ENCODE peak calls at places on chromosomes 5 and 9, in eight cellular contexts. A, C, I, R, O, E, X and W are unnamed samples.

GRCh38 chr5:109163336-109163735 is 246.4 kb downstream of the PJA2 start:
- DNase-seq in A (no peak), C (no peak), I (no peak), R (no peak), O (no peak), E (no peak), X (no peak), W (no peak)

GRCh38 chr9:136219276-136219675 is 14.3 kb upstream of the LHX3 start:
- DNase-seq in A (no peak), C (no peak), I (no peak), R (peak; percentile 40), O (no peak), E (no peak), X (no peak), W (no peak)

GRCh38 chr5:145847499-145848497 is 12.7 kb upstream of the PRELID2 start:
- DNase-seq in A (no peak), C (peak; percentile 76), I (no peak), R (peak; percentile 86), O (no peak), E (no peak), X (no peak), W (no peak)

GRCh38 chr5:73998496-73998895 is 372.5 kb downstream of the ARHGEF28 start:
- DNase-seq in A (no peak), C (no peak), I (no peak), R (no peak), O (no peak), E (no peak), X (no peak), W (no peak)

GRCh38 chr5:156815988-156816599 is 34.0 kb upstream of the PPP1R2B start:
- DNase-seq in A (no peak), C (peak; percentile 73), I (peak; percentile 36), R (peak; percentile 25), O (peak; percentile 43), E (no peak), X (peak; percentile 68), W (peak; percentile 20)

GRCh38 chr5:132102101-132102701 is 28.6 kb downstream of the CSF2 start:
- DNase-seq in A (no peak), C (no peak), I (no peak), R (no peak), O (no peak), E (peak; percentile 65), X (no peak), W (no peak)

GRCh38 chr5:67989457-67989856 is 226.1 kb upstream of the PIK3R1 start:
- DNase-seq in A (no peak), C (no peak), I (no peak), R (peak; percentile 70), O (no peak), E (no peak), X (peak; percentile 21), W (no peak)

GRCh38 chr5:77012601-77013000 is 17.6 kb upstream of the AGGF1 start:
- DNase-seq in A (no peak), C (no peak), I (no peak), R (no peak), O (no peak), E (no peak), X (no peak), W (no peak)

GRCh38 chr5:172721455-172722308 is 49.3 kb downstream of the DUSP1 start:
- DNase-seq in A (no peak), C (peak; percentile 35), I (no peak), R (peak; percentile 46), O (no peak), E (no peak), X (peak; percentile 10), W (no peak)

GRCh38 chr5:95818181-95819147 is 4.1 kb downstream of the GLRX start:
- DNase-seq in A (peak; percentile 71), C (no peak), I (no peak), R (no peak), O (no peak), E (no peak), X (no peak), W (no peak)

GRCh38 chr5:150999704-151000452 is 20.5 kb upstream of the GPX3 start:
- DNase-seq in A (peak; percentile 75), C (no peak), I (no peak), R (peak; percentile 21), O (no peak), E (no peak), X (no peak), W (no peak)

GRCh38 chr5:141493500-141494422 is 4.9 kb downstream of the PCDHGC5 start:
- DNase-seq in A (peak; percentile 73), C (peak; percentile 69), I (no peak), R (peak; percentile 67), O (no peak), E (no peak), X (no peak), W (no peak)

GRCh38 chr5:60207031-60207430 is 313.5 kb upstream of the PDE4D start:
- DNase-seq in A (no peak), C (no peak), I (no peak), R (no peak), O (no peak), E (no peak), X (no peak), W (peak; percentile 7)

GRCh38 chr5:94240616-94241287 is 377.7 kb downstream of the KIAA0825 start:
- DNase-seq in A (no peak), C (peak; percentile 67), I (no peak), R (peak; percentile 76), O (no peak), E (no peak), X (no peak), W (no peak)

GRCh38 chr9:28396058-28396457 is 822.8 kb upstream of the C9orf72 start:
- DNase-seq in A (no peak), C (no peak), I (no peak), R (no peak), O (no peak), E (no peak), X (no peak), W (no peak)

GRCh38 chr9:18274693-18275092 is 199.3 kb upstream of the ADAMTSL1 start:
- DNase-seq in A (no peak), C (no peak), I (no peak), R (peak; percentile 13), O (no peak), E (no peak), X (no peak), W (no peak)

GRCh38 chr5:150469718-150470470 is 20.4 kb upstream of the RPS14 start:
- DNase-seq in A (no peak), C (peak; percentile 81), I (no peak), R (peak; percentile 99), O (no peak), E (no peak), X (no peak), W (no peak)

GRCh38 chr5:21452429-21452828 is 1400.7 kb downstream of the CDH12 start:
- DNase-seq in A (no peak), C (peak; percentile 1), I (no peak), R (peak; percentile 2), O (no peak), E (no peak), X (no peak), W (no peak)

GRCh38 chr9:130191749-130192120 is 19.5 kb downstream of the NCS1 start:
- DNase-seq in A (no peak), C (no peak), I (no peak), R (no peak), O (no peak), E (no peak), X (peak; percentile 46), W (no peak)

GRCh38 chr9:81381694-81382093 is 307.7 kb downstream of the TLE1 start:
- DNase-seq in A (no peak), C (no peak), I (no peak), R (no peak), O (no peak), E (no peak), X (no peak), W (no peak)

GRCh38 chr9:137108608-137109249 is 5.8 kb downstream of the DPP7 start:
- DNase-seq in A (no peak), C (no peak), I (no peak), R (no peak), O (no peak), E (no peak), X (peak; percentile 46), W (no peak)

GRCh38 chr9:35826071-35826701 is 2.3 kb downstream of the FAM221B start:
- DNase-seq in A (no peak), C (peak; percentile 62), I (no peak), R (peak; percentile 75), O (no peak), E (peak; percentile 48), X (peak; percentile 73), W (no peak)

GRCh38 chr9:83596899-83597504 is 25.9 kb upstream of the IDNK start:
- DNase-seq in A (no peak), C (peak; percentile 21), I (peak; percentile 63), R (peak; percentile 43), O (peak; percentile 80), E (no peak), X (peak; percentile 80), W (peak; percentile 38)

GRCh38 chr9:129283705-129284606 is 105.9 kb upstream of the IER5L start:
- DNase-seq in A (peak; percentile 61), C (no peak), I (no peak), R (no peak), O (no peak), E (no peak), X (peak; percentile 13), W (no peak)

GRCh38 chr5:24364711-24365110 is 280.1 kb downstream of the CDH10 start:
- DNase-seq in A (no peak), C (no peak), I (no peak), R (no peak), O (no peak), E (no peak), X (no peak), W (no peak)

GRCh38 chr5:103867857-103868598 is 305.4 kb upstream of the NUDT12 start:
- DNase-seq in A (no peak), C (no peak), I (no peak), R (peak; percentile 50), O (no peak), E (no peak), X (no peak), W (no peak)

GRCh38 chr5:102582706-102583105 is 83.9 kb upstream of the SLCO6A1 start:
- DNase-seq in A (no peak), C (peak; percentile 40), I (no peak), R (peak; percentile 11), O (no peak), E (no peak), X (no peak), W (no peak)